ENCODE peak calls at places on chromosomes 2 and 18, in four cellular contexts. One of them, this sample, is unnamed.
A peak's percentile ranks its signal among the peaks of the same experiment; 100 is the strongest.

GRCh38 chr2:24365051-24365450 is 4.7 kb upstream of the ITSN2 start:
- DNase-seq in CD4-positive, alpha-beta T cell: no peak
- DNase-seq in neural crest cell: no peak
- DNase-seq in sigmoid colon: peak; percentile 85
- DNase-seq in this sample: peak; percentile 36

GRCh38 chr18:47863041-47863440 is 67.4 kb downstream of the SMAD2 start:
- DNase-seq in CD4-positive, alpha-beta T cell: no peak
- DNase-seq in neural crest cell: no peak
- DNase-seq in sigmoid colon: no peak
- DNase-seq in this sample: no peak

GRCh38 chr2:40168032-40168431 is 283.9 kb downstream of the SLC8A1 start:
- DNase-seq in CD4-positive, alpha-beta T cell: no peak
- DNase-seq in neural crest cell: no peak
- DNase-seq in sigmoid colon: no peak
- DNase-seq in this sample: no peak

GRCh38 chr2:239002960-239003932 is 155.4 kb downstream of the TWIST2 start:
- DNase-seq in CD4-positive, alpha-beta T cell: no peak
- DNase-seq in neural crest cell: no peak
- DNase-seq in sigmoid colon: peak; percentile 66
- DNase-seq in this sample: no peak

GRCh38 chr2:97730245-97730644 is 16.9 kb downstream of the ZAP70 start:
- DNase-seq in CD4-positive, alpha-beta T cell: no peak
- DNase-seq in sigmoid colon: no peak
- DNase-seq in neural crest cell: no peak
- DNase-seq in this sample: peak; percentile 12

GRCh38 chr2:181574321-181574720 is 82.6 kb downstream of the CERKL start:
- DNase-seq in neural crest cell: peak; percentile 5
- DNase-seq in sigmoid colon: no peak
- DNase-seq in CD4-positive, alpha-beta T cell: no peak
- DNase-seq in this sample: no peak

GRCh38 chr2:123051136-123051535 is 974.0 kb upstream of the CNTNAP5 start:
- DNase-seq in sigmoid colon: no peak
- DNase-seq in CD4-positive, alpha-beta T cell: no peak
- DNase-seq in neural crest cell: no peak
- DNase-seq in this sample: no peak

GRCh38 chr2:145380436-145381017 is 860.6 kb upstream of the ZEB2 start:
- DNase-seq in CD4-positive, alpha-beta T cell: no peak
- DNase-seq in sigmoid colon: no peak
- DNase-seq in neural crest cell: no peak
- DNase-seq in this sample: peak; percentile 53

GRCh38 chr2:98552499-98553179 is 55.7 kb downstream of the COA5 start:
- DNase-seq in neural crest cell: no peak
- DNase-seq in CD4-positive, alpha-beta T cell: no peak
- DNase-seq in sigmoid colon: no peak
- DNase-seq in this sample: no peak

GRCh38 chr2:188524519-188525113 is 232.9 kb downstream of the GULP1 start:
- DNase-seq in neural crest cell: peak; percentile 38
- DNase-seq in sigmoid colon: no peak
- DNase-seq in CD4-positive, alpha-beta T cell: no peak
- DNase-seq in this sample: no peak

GRCh38 chr2:73285162-73285739 is 973 bp upstream of the FBXO41 start:
- DNase-seq in CD4-positive, alpha-beta T cell: no peak
- DNase-seq in sigmoid colon: no peak
- DNase-seq in neural crest cell: no peak
- DNase-seq in this sample: no peak

GRCh38 chr2:178238144-178238521 is 43.8 kb downstream of the OSBPL6 start:
- DNase-seq in neural crest cell: no peak
- DNase-seq in CD4-positive, alpha-beta T cell: no peak
- DNase-seq in sigmoid colon: no peak
- DNase-seq in this sample: no peak

GRCh38 chr2:68767031-68767961 is 32.7 kb downstream of the ARHGAP25 start:
- DNase-seq in sigmoid colon: no peak
- DNase-seq in CD4-positive, alpha-beta T cell: peak; percentile 47
- DNase-seq in neural crest cell: no peak
- DNase-seq in this sample: no peak

GRCh38 chr18:33606621-33607020 is 28.6 kb downstream of the ASXL3 start:
- DNase-seq in sigmoid colon: no peak
- DNase-seq in neural crest cell: no peak
- DNase-seq in CD4-positive, alpha-beta T cell: no peak
- DNase-seq in this sample: no peak

GRCh38 chr2:69546646-69547045 is 96.9 kb downstream of the AAK1 start:
- DNase-seq in CD4-positive, alpha-beta T cell: no peak
- DNase-seq in neural crest cell: no peak
- DNase-seq in sigmoid colon: no peak
- DNase-seq in this sample: no peak

GRCh38 chr2:119338826-119339561 is 27.6 kb downstream of the C2orf76 start:
- DNase-seq in sigmoid colon: no peak
- DNase-seq in CD4-positive, alpha-beta T cell: peak; percentile 3
- DNase-seq in neural crest cell: no peak
- DNase-seq in this sample: no peak

GRCh38 chr2:34961822-34962221 is 1362.7 kb upstream of the FAM98A start:
- DNase-seq in CD4-positive, alpha-beta T cell: no peak
- DNase-seq in sigmoid colon: no peak
- DNase-seq in neural crest cell: no peak
- DNase-seq in this sample: no peak

GRCh38 chr2:238101891-238102841 is 2.0 kb downstream of the ESPNL start:
- DNase-seq in CD4-positive, alpha-beta T cell: no peak
- DNase-seq in sigmoid colon: peak; percentile 56
- DNase-seq in neural crest cell: no peak
- DNase-seq in this sample: no peak

GRCh38 chr18:45340884-45341283 is 274.4 kb upstream of the SLC14A2 start:
- DNase-seq in sigmoid colon: no peak
- DNase-seq in CD4-positive, alpha-beta T cell: no peak
- DNase-seq in neural crest cell: no peak
- DNase-seq in this sample: no peak

GRCh38 chr2:110725370-110725769 is 7.0 kb upstream of the ACOXL start:
- DNase-seq in CD4-positive, alpha-beta T cell: no peak
- DNase-seq in neural crest cell: no peak
- DNase-seq in sigmoid colon: no peak
- DNase-seq in this sample: no peak

GRCh38 chr2:1781291-1782080 is 37.2 kb upstream of the PXDN start:
- DNase-seq in neural crest cell: no peak
- DNase-seq in sigmoid colon: no peak
- DNase-seq in CD4-positive, alpha-beta T cell: no peak
- DNase-seq in this sample: no peak

GRCh38 chr2:211745295-211746097 is 793.1 kb downstream of the ERBB4 start:
- DNase-seq in sigmoid colon: no peak
- DNase-seq in CD4-positive, alpha-beta T cell: no peak
- DNase-seq in neural crest cell: peak; percentile 36
- DNase-seq in this sample: no peak

GRCh38 chr2:145288650-145289496 is 769.0 kb upstream of the ZEB2 start:
- DNase-seq in neural crest cell: no peak
- DNase-seq in CD4-positive, alpha-beta T cell: no peak
- DNase-seq in sigmoid colon: no peak
- DNase-seq in this sample: no peak

GRCh38 chr2:164504253-164504652 is 117.0 kb downstream of the GRB14 start:
- DNase-seq in neural crest cell: no peak
- DNase-seq in sigmoid colon: no peak
- DNase-seq in CD4-positive, alpha-beta T cell: no peak
- DNase-seq in this sample: no peak

GRCh38 chr2:148814853-148815419 is 60.1 kb upstream of the KIF5C start:
- DNase-seq in sigmoid colon: no peak
- DNase-seq in neural crest cell: no peak
- DNase-seq in CD4-positive, alpha-beta T cell: no peak
- DNase-seq in this sample: no peak

GRCh38 chr2:122643725-122644329 is 888.4 kb downstream of the TSN start:
- DNase-seq in sigmoid colon: no peak
- DNase-seq in neural crest cell: no peak
- DNase-seq in CD4-positive, alpha-beta T cell: no peak
- DNase-seq in this sample: peak; percentile 79

GRCh38 chr2:97713296-97714083 is at the start of gene ZAP70:
- DNase-seq in sigmoid colon: peak; percentile 56
- DNase-seq in neural crest cell: no peak
- DNase-seq in CD4-positive, alpha-beta T cell: peak; percentile 40
- DNase-seq in this sample: no peak

GRCh38 chr18:45958027-45958426 is 9.1 kb downstream of the EPG5 start:
- DNase-seq in neural crest cell: no peak
- DNase-seq in CD4-positive, alpha-beta T cell: no peak
- DNase-seq in sigmoid colon: no peak
- DNase-seq in this sample: no peak

GRCh38 chr18:13623348-13623747 is 103.0 kb downstream of the FAM210A start:
- DNase-seq in neural crest cell: no peak
- DNase-seq in CD4-positive, alpha-beta T cell: no peak
- DNase-seq in sigmoid colon: no peak
- DNase-seq in this sample: no peak

DNA sequence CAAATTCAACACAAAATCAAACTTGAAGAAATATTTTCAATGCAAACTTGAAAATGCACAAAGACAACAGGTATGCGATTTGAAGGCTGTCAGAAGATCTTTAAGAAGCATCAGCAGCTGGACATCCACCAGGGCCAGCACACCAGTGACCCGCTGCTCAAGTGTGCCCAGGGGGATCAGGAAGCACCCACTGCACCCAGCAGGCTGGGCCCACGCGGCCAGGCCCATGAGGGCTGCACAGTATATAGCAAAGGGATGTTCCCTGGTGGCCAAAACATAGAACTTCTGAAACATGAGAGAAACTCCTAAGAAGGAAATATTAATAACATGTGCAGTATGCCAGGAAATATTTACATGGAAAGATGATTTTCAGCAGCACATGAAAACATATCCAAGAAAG is 25.0 kb downstream of the WDFY1 start:
- DNase-seq in CD4-positive, alpha-beta T cell: no peak
- DNase-seq in neural crest cell: no peak
- DNase-seq in sigmoid colon: no peak
- DNase-seq in this sample: no peak
- TF ChIP-seq CTCF in CD4-positive, alpha-beta T cell: no peak
- TF ChIP-seq CTCF in neural crest cell: no peak
- TF ChIP-seq CTCF in sigmoid colon: no peak
- TF ChIP-seq CTCF in this sample: peak; percentile 8

GRCh38 chr2:71531522-71532047 is 78.2 kb downstream of the DYSF start:
- DNase-seq in sigmoid colon: no peak
- DNase-seq in neural crest cell: no peak
- DNase-seq in CD4-positive, alpha-beta T cell: no peak
- DNase-seq in this sample: no peak

GRCh38 chr2:71532327-71532726 is 79.0 kb downstream of the DYSF start:
- DNase-seq in sigmoid colon: peak; percentile 21
- DNase-seq in CD4-positive, alpha-beta T cell: no peak
- DNase-seq in neural crest cell: no peak
- DNase-seq in this sample: no peak

GRCh38 chr2:71528749-71529148 is 75.4 kb downstream of the DYSF start:
- DNase-seq in sigmoid colon: peak; percentile 22
- DNase-seq in CD4-positive, alpha-beta T cell: no peak
- DNase-seq in neural crest cell: no peak
- DNase-seq in this sample: no peak

GRCh38 chr2:71530987-71531332 is 77.6 kb downstream of the DYSF start:
- DNase-seq in CD4-positive, alpha-beta T cell: no peak
- DNase-seq in neural crest cell: no peak
- DNase-seq in sigmoid colon: no peak
- DNase-seq in this sample: no peak

DNA sequence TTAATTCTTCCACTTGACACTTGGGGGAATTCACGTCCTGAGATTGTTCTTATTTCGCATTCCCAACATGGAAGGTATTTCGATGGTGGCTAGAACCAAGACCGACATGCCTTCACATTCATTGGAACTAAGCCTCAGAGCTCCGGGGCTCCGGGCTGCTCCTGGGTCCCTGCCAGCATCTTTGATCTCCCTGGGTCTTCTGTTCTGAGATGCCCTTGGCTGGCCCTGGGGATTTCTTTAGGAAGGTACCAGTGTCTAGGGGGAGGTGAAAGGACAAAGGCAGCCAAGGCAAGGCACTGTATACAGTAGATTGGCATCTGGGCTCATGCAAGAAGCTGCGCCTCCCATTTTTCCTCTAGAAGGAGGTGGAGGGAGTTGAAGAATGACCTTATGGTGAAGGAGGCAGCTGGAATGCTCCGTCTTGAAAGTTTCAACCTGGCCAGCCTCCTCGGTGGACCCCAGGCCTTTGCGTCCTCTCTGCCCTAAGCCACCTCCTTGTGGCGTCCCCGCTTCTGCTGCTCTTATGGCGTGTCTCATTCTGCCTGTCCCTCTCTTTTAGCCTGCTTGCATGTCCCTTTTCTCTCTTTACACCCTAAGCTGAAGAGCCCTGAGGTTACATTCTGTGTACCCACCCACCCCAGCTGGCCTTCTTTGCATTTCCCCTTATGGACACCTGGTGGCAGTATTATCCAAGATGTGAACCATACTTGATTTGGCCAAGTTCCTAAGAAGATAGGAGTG is 77.1 kb downstream of the DYSF start:
- DNase-seq in neural crest cell: peak; percentile 52
- DNase-seq in sigmoid colon: peak; percentile 36
- DNase-seq in CD4-positive, alpha-beta T cell: no peak
- DNase-seq in this sample: no peak
- TF ChIP-seq CTCF in neural crest cell: peak; percentile 77
- TF ChIP-seq CTCF in sigmoid colon: peak; percentile 40
- TF ChIP-seq CTCF in CD4-positive, alpha-beta T cell: peak; percentile 42
- TF ChIP-seq CTCF in this sample: peak; percentile 78

GRCh38 chr2:234916674-234917073 is 35.1 kb upstream of the SH3BP4 start:
- DNase-seq in CD4-positive, alpha-beta T cell: no peak
- DNase-seq in sigmoid colon: no peak
- DNase-seq in neural crest cell: no peak
- DNase-seq in this sample: no peak
- TF ChIP-seq CTCF in CD4-positive, alpha-beta T cell: no peak
- TF ChIP-seq CTCF in sigmoid colon: no peak
- TF ChIP-seq CTCF in neural crest cell: no peak
- TF ChIP-seq CTCF in this sample: no peak

GRCh38 chr18:42030586-42031182 is 75.7 kb downstream of the PIK3C3 start:
- DNase-seq in neural crest cell: peak; percentile 12
- DNase-seq in sigmoid colon: no peak
- DNase-seq in CD4-positive, alpha-beta T cell: no peak
- DNase-seq in this sample: no peak
- TF ChIP-seq CTCF in neural crest cell: peak; percentile 66
- TF ChIP-seq CTCF in sigmoid colon: no peak
- TF ChIP-seq CTCF in CD4-positive, alpha-beta T cell: peak; percentile 14
- TF ChIP-seq CTCF in this sample: peak; percentile 90

DNA sequence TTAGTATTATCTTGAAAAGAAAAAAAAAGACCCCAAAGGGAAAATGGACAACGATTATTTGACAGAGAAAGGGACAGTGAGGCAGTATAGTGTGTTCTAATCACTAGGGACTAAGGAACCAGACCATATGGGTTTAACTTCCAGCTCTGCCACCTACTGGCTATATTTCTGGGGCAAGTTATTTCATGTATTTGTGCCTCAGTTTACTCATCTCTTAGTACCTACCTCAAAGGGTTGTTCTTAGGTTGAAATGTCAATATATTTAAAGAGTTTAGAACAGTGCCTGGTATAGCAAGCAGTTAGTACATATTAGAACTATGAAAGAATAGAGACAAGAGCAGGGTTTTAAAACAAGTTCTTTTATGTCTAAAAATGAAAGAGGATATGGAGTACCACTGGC is 42.7 kb downstream of the PRKD3 start:
- DNase-seq in neural crest cell: no peak
- DNase-seq in CD4-positive, alpha-beta T cell: no peak
- DNase-seq in sigmoid colon: no peak
- DNase-seq in this sample: no peak
- TF ChIP-seq CTCF in neural crest cell: no peak
- TF ChIP-seq CTCF in CD4-positive, alpha-beta T cell: no peak
- TF ChIP-seq CTCF in sigmoid colon: no peak
- TF ChIP-seq CTCF in this sample: no peak